ENCODE peak calls at places on chromosomes 16 and 17, in ten cellular contexts. N is NCI-H187; R is endothelial cell; Y is lung; Z is naive thymus-derived CD8-positive, alpha-beta T cell; I is H54; U is right cardiac atrium; V is NCI-H1048; X is activated T-cell treated with anti-CD3 and anti-CD28 coated beads for 48 hours; T is RPMI7951. L is an unnamed sample.

GRCh38 chr16:25372716-25373115 is 115.1 kb upstream of the ZKSCAN2 start:
- DNase-seq in I (no peak), T (no peak), X (no peak), Y (no peak), R (no peak), Z (no peak), V (no peak), U (no peak), N (no peak), L (no peak)

GRCh38 chr16:85124636-85125346 is 12.5 kb upstream of the CIBAR2 start:
- DNase-seq in N (no peak), T (no peak), R (no peak), V (no peak), X (no peak), U (no peak), Z (no peak), Y (no peak), I (no peak), L (no peak)

GRCh38 chr17:5557485-5557884 is 26.8 kb downstream of the NLRP1 start:
- DNase-seq in Z (no peak), Y (no peak), X (no peak), T (peak; percentile 16), V (no peak), N (no peak), U (no peak), I (peak; percentile 58), R (no peak), L (no peak)

GRCh38 chr17:30229012-30229411 is 6.5 kb downstream of the SLC6A4 start:
- DNase-seq in X (no peak), Y (no peak), I (no peak), N (no peak), Z (no peak), R (no peak), V (no peak), U (no peak), T (no peak), L (no peak)

GRCh38 chr16:74309789-74310781 is 13.5 kb downstream of the PSMD7 start:
- DNase-seq in T (peak; percentile 55), U (no peak), N (no peak), X (no peak), R (peak; percentile 14), Y (no peak), Z (no peak), I (peak; percentile 24), V (no peak), L (no peak)

GRCh38 chr17:45438931-45439610 is 6.4 kb upstream of the ARHGAP27 start:
- DNase-seq in N (no peak), I (no peak), Z (no peak), X (no peak), R (no peak), Y (no peak), U (no peak), T (no peak), V (no peak), L (no peak)

GRCh38 chr17:38341035-38341721 is 2.6 kb downstream of the GPR179 start:
- DNase-seq in N (peak; percentile 82), V (no peak), U (peak; percentile 87), Y (no peak), T (peak; percentile 23), X (no peak), I (peak; percentile 42), Z (no peak), R (no peak), L (no peak)

GRCh38 chr16:29995330-29995910 is at the start of gene HIRIP3:
- DNase-seq in I (peak; percentile 82), V (peak; percentile 60), N (peak; percentile 69), U (peak; percentile 96), T (peak; percentile 74), R (peak; percentile 75), X (peak; percentile 85), Y (peak; percentile 88), Z (peak; percentile 76), L (peak; percentile 83)